ENCODE peak calls at places on chromosomes 3 and 15, in four cellular contexts. M is HepG2, Z is H1, Q is SK-N-SH. V is an unnamed sample.

GRCh38 chr3:30904986-30905385 is 10.5 kb upstream of the GADL1 start:
- DNase-seq in M (no peak), Z (no peak), Q (no peak), V (no peak)

GRCh38 chr3:48157215-48157840 is 30.9 kb downstream of the CDC25A start:
- DNase-seq in M (no peak), Z (no peak), Q (no peak), V (no peak)

GRCh38 chr3:188442430-188442829 is 288.5 kb downstream of the LPP start:
- DNase-seq in M (no peak), Z (no peak), Q (no peak), V (no peak)

GRCh38 chr3:187619461-187619860 is 50.7 kb downstream of the SST start:
- DNase-seq in M (no peak), Z (no peak), Q (no peak), V (no peak)

GRCh38 chr15:43277231-43277823 is 10.6 kb upstream of the TGM5 start:
- DNase-seq in M (no peak), Z (no peak), Q (no peak), V (no peak)

GRCh38 chr3:101849714-101850326 is 506 bp downstream of the NFKBIZ start:
- DNase-seq in M (no peak), Z (no peak), Q (peak), V (no peak)

GRCh38 chr3:97942801-97943546 is 29.3 kb downstream of the RIOX2 start:
- DNase-seq in M (no peak), Z (no peak), Q (no peak), V (no peak)

GRCh38 chr3:53809267-53809666 is 37.0 kb downstream of the CHDH start:
- DNase-seq in M (no peak), Z (no peak), Q (no peak), V (no peak)

GRCh38 chr3:164451083-164451910 is 627.0 kb downstream of the SI start:
- DNase-seq in M (no peak), Z (peak), Q (no peak), V (no peak)

GRCh38 chr3:159586587-159587202 is 401.9 kb upstream of the IL12A start:
- DNase-seq in M (peak), Z (peak), Q (peak), V (no peak)

GRCh38 chr15:55909036-55909811 is 84.2 kb downstream of the NEDD4 start:
- DNase-seq in M (no peak), Z (no peak), Q (no peak), V (no peak)

GRCh38 chr3:14902719-14903118 is 44.7 kb upstream of the NR2C2 start:
- DNase-seq in M (no peak), Z (no peak), Q (no peak), V (no peak)

GRCh38 chr3:133276594-133276993 is 123.3 kb upstream of the BFSP2 start:
- DNase-seq in M (no peak), Z (no peak), Q (no peak), V (no peak)

GRCh38 chr3:120558784-120559227 is 37.3 kb upstream of the NDUFB4 start:
- DNase-seq in M (peak), Z (no peak), Q (peak), V (no peak)

GRCh38 chr15:94135748-94136147 is 95.6 kb upstream of the MCTP2 start:
- DNase-seq in M (no peak), Z (no peak), Q (no peak), V (no peak)

GRCh38 chr15:70923311-70924080 is 30.9 kb downstream of the LRRC49 start:
- DNase-seq in M (no peak), Z (no peak), Q (no peak), V (no peak)

GRCh38 chr15:53978248-53978906 is at the start of gene UNC13C:
- DNase-seq in M (peak), Z (peak), Q (peak), V (no peak)

GRCh38 chr3:159455741-159456181 is 532.9 kb upstream of the IL12A start:
- DNase-seq in M (no peak), Z (no peak), Q (no peak), V (no peak)

GRCh38 chr15:94412979-94413741 is 181.8 kb downstream of the MCTP2 start:
- DNase-seq in M (peak), Z (no peak), Q (no peak), V (no peak)

GRCh38 chr3:133369041-133369440 is 30.8 kb upstream of the BFSP2 start:
- DNase-seq in M (no peak), Z (no peak), Q (no peak), V (no peak)

GRCh38 chr3:114060906-114061655 is 4.5 kb downstream of the QTRT2 start:
- DNase-seq in M (no peak), Z (no peak), Q (no peak), V (no peak)

GRCh38 chr3:28936154-28936553 is 344.7 kb upstream of the RBMS3 start:
- DNase-seq in M (no peak), Z (no peak), Q (no peak), V (no peak)

GRCh38 chr15:77083381-77084160 is 12.7 kb upstream of the TSPAN3 start:
- DNase-seq in M (peak), Z (peak), Q (peak), V (no peak)

GRCh38 chr3:129673012-129673411 is 66.5 kb upstream of the PLXND1 start:
- DNase-seq in M (no peak), Z (no peak), Q (no peak), V (no peak)
- H3K4me3 ChIP-seq in M (no peak), Z (no peak), Q (no peak), V (no peak)

GRCh38 chr15:42121667-42122066 is 27.3 kb upstream of the PLA2G4D start:
- DNase-seq in M (no peak), Z (no peak), Q (no peak), V (no peak)

GRCh38 chr15:42120285-42120684 is 25.9 kb upstream of the PLA2G4D start:
- DNase-seq in M (no peak), Z (no peak), Q (no peak), V (no peak)

GRCh38 chr15:42123546-42123945 is 29.2 kb upstream of the PLA2G4D start:
- DNase-seq in M (no peak), Z (no peak), Q (no peak), V (no peak)

GRCh38 chr15:42121021-42121420 is 26.7 kb upstream of the PLA2G4D start:
- DNase-seq in M (no peak), Z (no peak), Q (no peak), V (no peak)

DNA sequence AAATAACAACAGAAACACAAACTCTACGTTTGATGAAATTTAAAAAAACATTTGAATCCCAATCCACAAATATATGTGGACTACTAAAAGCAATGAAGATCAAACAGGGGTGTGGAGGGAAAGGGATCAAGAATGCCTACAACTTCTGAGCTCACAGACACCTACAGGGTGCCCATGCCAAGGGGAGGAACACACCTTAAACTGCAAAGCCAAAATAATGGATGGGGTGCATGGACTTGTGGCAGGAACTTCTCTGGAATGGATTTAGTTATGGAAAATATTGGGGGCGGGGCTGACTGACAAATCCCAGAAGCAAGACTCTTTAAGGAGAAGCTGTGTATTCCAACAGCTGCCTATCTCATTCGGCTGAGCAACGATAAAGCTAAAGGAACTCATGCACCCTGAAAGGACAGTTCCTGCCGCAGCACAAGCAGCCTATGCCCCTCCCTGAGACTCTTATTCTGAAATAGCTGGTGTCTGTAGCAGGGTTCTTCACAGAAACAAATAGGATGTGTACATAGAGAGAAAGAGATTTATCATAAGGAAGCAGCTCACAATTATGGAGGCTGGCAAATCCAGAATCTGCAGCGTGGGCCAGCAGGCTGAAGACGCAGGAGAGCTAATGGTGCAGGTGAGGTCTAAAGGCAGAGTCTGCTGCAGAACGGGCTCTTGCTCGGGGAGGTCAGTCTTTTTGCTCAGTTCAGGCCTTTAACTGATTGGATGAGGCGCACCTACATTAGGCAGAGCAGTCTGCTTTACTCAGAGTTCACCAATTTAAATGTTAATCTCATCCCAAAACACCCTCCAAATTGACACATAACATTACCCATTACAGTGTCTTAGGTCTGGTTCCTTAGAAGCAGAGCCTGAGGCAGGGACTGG is 24.5 kb upstream of the PLA2G4D start:
- DNase-seq in M (no peak), Z (no peak), Q (no peak), V (no peak)
- TF ChIP-seq POLR2AphosphoS5 in M (no peak), Z (no peak), Q (no peak), V (no peak)

DNA sequence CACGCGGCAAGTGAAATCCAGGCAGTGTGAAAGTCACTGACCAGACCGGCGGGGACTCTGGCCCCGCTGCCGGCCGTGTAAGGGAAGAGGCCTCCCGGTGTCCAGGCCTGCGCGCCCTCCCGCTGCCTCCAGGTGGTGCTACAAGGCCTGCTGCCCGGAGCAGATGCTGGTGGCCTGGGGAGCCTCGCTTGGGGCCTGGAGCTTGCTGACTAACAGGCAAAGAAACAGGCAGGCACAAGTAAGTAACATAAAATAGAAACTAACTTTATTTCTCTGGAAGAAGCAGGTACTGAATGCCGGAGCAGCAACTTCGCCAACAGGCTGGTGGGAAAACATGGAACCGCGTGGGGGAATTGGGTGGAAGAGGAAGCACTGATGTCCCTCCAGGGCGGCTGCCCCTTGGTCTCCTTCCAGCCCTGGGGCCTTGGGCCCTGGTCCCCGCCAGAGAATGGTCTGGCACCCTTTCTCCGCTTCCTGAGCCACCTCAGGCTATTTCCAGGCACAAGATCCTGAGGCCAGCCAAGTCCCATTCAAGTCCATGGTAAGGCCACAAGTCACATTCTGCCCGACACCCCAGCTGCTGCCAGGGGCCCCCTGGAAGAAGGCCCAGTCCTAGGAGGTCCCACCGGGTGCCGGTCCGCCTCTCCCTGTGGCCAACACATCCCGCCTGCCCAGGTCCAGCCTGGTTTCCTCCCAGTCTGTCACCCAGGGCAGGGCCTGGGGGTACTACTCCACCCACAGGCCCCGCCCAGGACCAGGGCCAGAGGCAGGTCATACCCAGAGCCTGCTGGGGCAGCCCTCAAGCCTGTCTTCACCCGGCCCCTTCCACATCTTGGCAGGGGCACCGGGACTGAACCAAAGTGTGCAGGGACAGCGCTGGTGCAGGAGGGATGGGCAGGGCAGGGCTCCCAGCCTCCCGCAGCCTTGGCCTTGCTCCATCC is 45.0 kb downstream of the TNK2 start:
- DNase-seq in M (peak), Z (peak), Q (peak), V (no peak)
- H3K9ac ChIP-seq in M (no peak), Z (no peak), Q (no peak), V (no peak)

DNA sequence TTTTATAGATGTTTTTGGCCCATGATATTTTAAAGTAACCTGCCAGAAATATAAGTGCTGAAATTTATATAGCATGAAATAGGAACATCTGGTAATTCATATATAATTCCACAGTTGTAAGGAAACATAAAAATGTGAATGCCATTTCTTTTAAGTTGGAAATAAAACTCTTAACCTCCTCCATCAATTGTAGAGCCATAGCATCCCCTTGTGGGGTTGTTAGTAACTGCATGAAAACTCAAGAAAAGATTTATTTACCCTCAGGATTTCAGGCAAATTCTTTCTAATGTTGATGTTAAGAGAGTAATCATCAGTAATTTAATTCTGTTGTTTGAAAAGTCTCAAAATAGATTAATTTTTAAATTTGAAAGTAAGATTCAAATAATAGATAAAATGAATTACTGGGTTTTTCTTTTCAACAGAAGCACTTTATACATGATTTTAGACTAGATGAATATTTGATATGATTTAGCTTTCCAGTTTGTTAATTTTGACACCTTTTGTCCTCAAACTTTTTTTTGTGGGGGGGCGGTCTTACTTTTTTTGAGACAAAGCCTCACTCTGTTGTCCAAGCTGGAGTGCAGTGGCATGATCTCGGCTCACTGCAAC is 74.7 kb downstream of the RASA2 start:
- DNase-seq in M (peak), Z (no peak), Q (peak), V (peak)
- H3K4me3 ChIP-seq in M (no peak), Z (no peak), Q (no peak), V (no peak)

DNA sequence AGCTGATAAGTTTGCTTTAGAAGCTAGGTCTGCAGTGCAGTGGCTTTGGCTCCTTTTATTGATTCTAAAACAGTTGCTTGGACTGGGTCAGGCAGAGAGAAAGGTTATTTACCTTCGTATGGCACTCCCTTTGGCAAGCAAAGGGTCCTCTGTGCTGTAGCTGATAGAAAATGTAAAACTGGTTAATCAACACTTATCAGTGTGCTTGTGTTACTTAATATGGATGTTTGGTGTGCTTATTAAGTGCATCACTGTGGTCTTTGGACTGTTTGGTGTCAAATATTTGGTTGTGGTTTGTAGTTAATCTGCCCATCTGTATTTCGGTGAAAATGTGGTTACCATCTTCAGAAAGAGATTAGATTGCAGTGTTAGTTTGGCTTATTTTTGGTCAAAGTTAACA is 16.0 kb downstream of the UBE2E2 start:
- DNase-seq in M (no peak), Z (no peak), Q (no peak), V (no peak)
- TF ChIP-seq POLR2AphosphoS5 in M (no peak), Z (no peak), Q (no peak), V (no peak)

DNA sequence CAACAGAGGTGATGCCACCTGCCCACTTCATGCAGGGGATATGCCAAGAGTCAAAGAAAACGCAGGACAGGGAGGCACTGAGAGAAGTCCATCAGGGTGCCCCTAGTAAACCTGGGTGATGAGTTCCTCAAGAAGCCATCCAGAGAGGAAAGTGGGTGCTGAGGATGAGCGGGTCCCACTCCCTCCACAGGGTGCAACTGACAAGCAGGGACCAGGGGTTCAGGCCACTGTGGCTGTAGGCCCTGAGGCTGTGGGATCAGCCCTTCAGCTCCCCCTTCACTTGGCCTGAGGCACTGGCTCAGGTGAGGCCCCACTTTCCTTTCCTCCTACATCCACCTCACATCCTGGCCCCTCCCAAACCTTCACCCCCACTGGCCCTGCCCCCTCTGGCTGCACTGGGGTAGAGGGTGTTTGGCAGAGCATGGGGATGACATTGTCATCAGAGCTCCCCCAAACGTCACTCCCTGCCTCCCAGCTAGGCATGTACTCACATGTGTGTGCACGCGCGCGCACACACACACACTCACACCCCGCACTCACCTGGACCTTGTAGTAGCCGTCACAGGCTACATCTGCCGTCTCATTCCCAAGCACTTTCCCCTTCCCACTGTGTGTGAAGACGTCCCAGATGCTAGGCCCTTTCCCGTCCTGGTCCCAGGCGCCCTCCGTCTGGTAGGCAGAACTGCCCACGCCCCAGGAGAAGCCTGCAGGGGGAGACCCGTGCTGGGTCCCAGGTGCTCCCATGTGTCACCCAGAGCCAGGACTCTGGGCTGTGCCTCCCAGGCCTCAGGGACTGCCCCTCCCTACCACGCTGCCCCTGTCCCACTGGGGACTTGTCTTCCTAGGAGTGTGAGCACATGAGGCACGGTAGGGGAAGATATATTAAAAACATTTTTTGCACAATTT is 1.4 kb downstream of the LCTL start:
- DNase-seq in M (no peak), Z (no peak), Q (no peak), V (no peak)
- H3K9ac ChIP-seq in M (no peak), Z (no peak), Q (no peak), V (no peak)

V was measured in SK-N-MC.